ENCODE peak calls at places on chromosomes 12 and 14, in seven cellular contexts. J, S, R, P, T, W and Z are unnamed samples.
A peak's percentile ranks its signal among the peaks of the same experiment; 100 is the strongest.

GRCh38 chr14:76955575-76956252 is 72.8 kb downstream of the IRF2BPL start:
- DNase-seq in J (peak; percentile 53), S (no peak), R (peak; percentile 16), P (no peak), T (no peak), W (peak; percentile 33), Z (peak; percentile 73)

GRCh38 chr14:67850066-67850830 is 30.7 kb downstream of the RAD51B start:
- DNase-seq in J (no peak), S (no peak), R (no peak), P (no peak), T (no peak), W (no peak), Z (no peak)

GRCh38 chr14:37988472-37988871 is 219.2 kb upstream of the SSTR1 start:
- DNase-seq in J (no peak), S (no peak), R (no peak), P (no peak), T (no peak), W (no peak), Z (no peak)

GRCh38 chr12:61676520-61676919 is 583.7 kb upstream of the USP15 start:
- DNase-seq in J (no peak), S (no peak), R (no peak), P (no peak), T (no peak), W (no peak), Z (no peak)

GRCh38 chr12:111100554-111100953 is 180.2 kb upstream of the MYL2 start:
- DNase-seq in J (no peak), S (no peak), R (no peak), P (no peak), T (no peak), W (no peak), Z (no peak)

GRCh38 chr14:65318636-65319506 is 93.7 kb upstream of the FUT8 start:
- DNase-seq in J (no peak), S (no peak), R (no peak), P (no peak), T (no peak), W (no peak), Z (no peak)

GRCh38 chr12:3049596-3050314 is 27.4 kb upstream of the TSPAN9 start:
- DNase-seq in J (no peak), S (no peak), R (peak; percentile 23), P (no peak), T (no peak), W (no peak), Z (no peak)

GRCh38 chr12:102300824-102301461 is 103.3 kb upstream of the PMCH start:
- DNase-seq in J (no peak), S (no peak), R (peak; percentile 49), P (peak; percentile 12), T (no peak), W (peak; percentile 79), Z (no peak)

GRCh38 chr12:58413794-58414193 is 472.4 kb downstream of the ATP23 start:
- DNase-seq in J (no peak), S (no peak), R (no peak), P (no peak), T (no peak), W (peak; percentile 85), Z (no peak)

GRCh38 chr12:52020126-52020525 is 13.4 kb downstream of the TAMALIN start:
- DNase-seq in J (no peak), S (no peak), R (no peak), P (no peak), T (no peak), W (no peak), Z (no peak)

GRCh38 chr14:78455896-78456435 is 285.8 kb downstream of the NRXN3 start:
- DNase-seq in J (no peak), S (no peak), R (no peak), P (no peak), T (no peak), W (no peak), Z (no peak)

GRCh38 chr14:103634156-103634555 is 5.1 kb downstream of the KLC1 start:
- DNase-seq in J (no peak), S (no peak), R (no peak), P (no peak), T (no peak), W (no peak), Z (no peak)

GRCh38 chr14:103641181-103641580 is 12.2 kb downstream of the KLC1 start:
- DNase-seq in J (no peak), S (no peak), R (no peak), P (no peak), T (no peak), W (no peak), Z (no peak)

GRCh38 chr14:103633391-103633790 is 4.4 kb downstream of the KLC1 start:
- DNase-seq in J (no peak), S (no peak), R (no peak), P (no peak), T (no peak), W (no peak), Z (no peak)

DNA sequence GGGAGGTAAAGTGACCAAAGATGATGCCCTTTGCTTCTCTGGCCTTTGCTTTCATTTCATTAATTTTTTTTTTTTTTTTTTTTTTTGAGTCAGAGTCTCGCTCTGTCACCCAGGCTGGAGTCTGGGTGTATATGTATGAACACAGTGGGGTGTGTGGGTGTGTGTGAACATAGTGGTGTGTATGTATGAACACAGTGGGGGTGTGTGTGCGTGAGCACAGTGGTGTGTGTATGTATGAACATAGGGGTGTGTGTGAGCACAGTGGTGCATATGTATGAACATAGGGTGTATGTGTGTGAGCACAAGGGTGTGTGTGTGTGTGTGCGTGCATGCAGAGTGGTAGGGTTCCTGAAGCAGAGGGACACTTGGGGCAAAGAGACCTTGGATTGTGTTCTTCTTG is 9.6 kb downstream of the KLC1 start:
- DNase-seq in J (no peak), S (no peak), R (no peak), P (no peak), T (no peak), W (no peak), Z (no peak)
- H3K4me1 ChIP-seq in J (peaks cover 14% of the 10 kb centered on the region), S (peaks cover 58% of the 10 kb centered on the region), R (peaks cover 16% of the 10 kb centered on the region), P (no peaks in the 10 kb centered on the region), T (peaks cover 89% of the 10 kb centered on the region), W (no peaks in the 10 kb centered on the region), Z (peaks cover 38% of the 10 kb centered on the region)

DNA sequence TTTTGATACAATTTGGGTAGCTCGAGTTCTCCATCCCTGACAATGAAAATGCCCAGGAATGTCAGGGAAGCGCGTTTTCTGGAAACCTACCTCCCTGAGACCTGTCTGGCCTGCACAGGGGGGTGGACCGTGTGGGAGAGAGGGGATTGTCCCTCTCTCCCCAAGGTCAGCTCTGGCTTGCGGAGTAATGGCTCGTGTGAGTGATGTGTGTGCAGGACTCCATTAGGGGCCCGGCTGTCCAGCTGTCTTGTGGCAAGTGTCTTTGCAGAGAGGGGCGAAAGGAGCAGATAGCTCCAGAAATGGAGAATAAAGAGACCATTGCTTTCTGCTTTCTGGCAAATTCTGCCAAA is 215.3 kb downstream of the CHST11 start:
- DNase-seq in J (no peak), S (no peak), R (no peak), P (no peak), T (no peak), W (no peak), Z (no peak)
- H3K4me1 ChIP-seq in J (peaks cover 48% of the 10 kb centered on the region), S (peaks cover 74% of the 10 kb centered on the region), R (peaks cover 55% of the 10 kb centered on the region), P (peaks cover 20% of the 10 kb centered on the region), T (peaks cover 65% of the 10 kb centered on the region), W (peaks cover 63% of the 10 kb centered on the region), Z (peaks cover 50% of the 10 kb centered on the region)

GRCh38 chr14:27862684-27863083 is 903.9 kb upstream of the FOXG1 start:
- DNase-seq in J (no peak), S (no peak), R (no peak), P (no peak), T (no peak), W (no peak), Z (no peak)
- H3K4me1 ChIP-seq in J (no peaks in the 10 kb centered on the region), S (no peaks in the 10 kb centered on the region), R (no peaks in the 10 kb centered on the region), P (no peaks in the 10 kb centered on the region), T (no peaks in the 10 kb centered on the region), W (no peaks in the 10 kb centered on the region), Z (no peaks in the 10 kb centered on the region)

GRCh38 chr14:95294320-95294719 is 25.4 kb downstream of the CLMN start:
- DNase-seq in J (no peak), S (no peak), R (no peak), P (no peak), T (no peak), W (no peak), Z (no peak)

GRCh38 chr14:95295600-95296376 is 23.9 kb downstream of the CLMN start:
- DNase-seq in J (no peak), S (no peak), R (no peak), P (no peak), T (no peak), W (no peak), Z (no peak)

GRCh38 chr14:95296595-95297365 is 22.9 kb downstream of the CLMN start:
- DNase-seq in J (no peak), S (no peak), R (no peak), P (no peak), T (no peak), W (no peak), Z (no peak)

GRCh38 chr14:95293474-95293873 is 26.2 kb downstream of the CLMN start:
- DNase-seq in J (no peak), S (no peak), R (no peak), P (no peak), T (no peak), W (no peak), Z (no peak)

GRCh38 chr14:95294834-95295599 is 24.7 kb downstream of the CLMN start:
- DNase-seq in J (no peak), S (no peak), R (peak; percentile 64), P (no peak), T (no peak), W (peak; percentile 44), Z (no peak)
- H3K4me1 ChIP-seq in J (no peaks in the 10 kb centered on the region), S (peaks cover 11% of the 10 kb centered on the region), R (peaks cover 54% of the 10 kb centered on the region), P (peaks cover 19% of the 10 kb centered on the region), T (peaks cover 13% of the 10 kb centered on the region), W (no peaks in the 10 kb centered on the region), Z (no peaks in the 10 kb centered on the region)

DNA sequence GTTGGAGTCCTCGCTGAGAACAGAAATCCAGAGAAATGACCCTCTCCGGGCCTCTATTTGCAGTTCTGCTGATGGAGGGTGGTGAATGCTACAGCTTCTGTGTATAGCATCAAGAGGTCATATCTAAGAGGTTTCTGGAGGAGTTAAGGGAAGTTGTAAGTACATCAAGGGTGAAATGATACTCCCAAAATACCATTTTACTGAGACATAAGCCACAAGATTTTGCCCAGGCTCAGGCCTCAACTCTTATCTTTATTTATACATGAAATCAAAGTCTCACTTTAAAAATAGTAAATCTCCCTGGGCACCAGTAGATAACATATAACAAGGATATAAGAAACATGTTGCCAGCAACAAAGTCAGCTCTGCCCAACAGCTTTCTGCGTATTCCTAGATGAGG is 40.4 kb downstream of the NIN start:
- DNase-seq in J (no peak), S (no peak), R (no peak), P (no peak), T (no peak), W (peak; percentile 50), Z (no peak)
- H3K4me1 ChIP-seq in J (peaks cover 14% of the 10 kb centered on the region), S (peaks cover 8% of the 10 kb centered on the region), R (no peaks in the 10 kb centered on the region), P (no peaks in the 10 kb centered on the region), T (peaks cover 5% of the 10 kb centered on the region), W (peaks cover 40% of the 10 kb centered on the region), Z (peaks cover 69% of the 10 kb centered on the region)